ENCODE peak calls at places on chromosomes 3 and 15, in six cellular contexts. P is epithelial cell of prostate, R is kidney, L is GM23248, O is DMS 273 treated with DMSO at 0.1 percent for 48 hours, T is amygdala. B is an unnamed sample.

GRCh38 chr3:128492353-128493220 is at the start of gene GATA2:
- DNase-seq in P (no peak), R (peak; percentile 79), L (peak; percentile 59), O (no peak), T (no peak), B (no peak)

GRCh38 chr3:99868438-99868723 is 50.7 kb downstream of the CMSS1 start:
- DNase-seq in P (no peak), R (no peak), L (peak; percentile 49), O (no peak), T (no peak), B (no peak)

GRCh38 chr3:157529751-157530150 is 26.5 kb upstream of the VEPH1 start:
- DNase-seq in P (no peak), R (no peak), L (no peak), O (no peak), T (no peak), B (no peak)

GRCh38 chr15:65286069-65286703 is 497 bp downstream of the PARP16 start:
- DNase-seq in P (no peak), R (peak; percentile 82), L (peak; percentile 61), O (no peak), T (no peak), B (peak; percentile 51)

GRCh38 chr3:45549961-45550360 is 44.6 kb upstream of the LIMD1 start:
- DNase-seq in P (no peak), R (no peak), L (no peak), O (no peak), T (no peak), B (peak; percentile 14)

GRCh38 chr3:194056731-194057415 is 79.1 kb upstream of the HES1 start:
- DNase-seq in P (no peak), R (no peak), L (no peak), O (no peak), T (no peak), B (no peak)

GRCh38 chr3:172224560-172225214 is 185.3 kb downstream of the FNDC3B start:
- DNase-seq in P (no peak), R (no peak), L (no peak), O (no peak), T (no peak), B (no peak)

GRCh38 chr3:51686512-51687215 is 15.6 kb downstream of the TEX264 start:
- DNase-seq in P (no peak), R (peak; percentile 89), L (peak; percentile 59), O (no peak), T (no peak), B (peak; percentile 55)

GRCh38 chr3:127097516-127097915 is 95.4 kb upstream of the PRR23E start:
- DNase-seq in P (no peak), R (no peak), L (no peak), O (no peak), T (no peak), B (no peak)

GRCh38 chr15:81830520-81830919 is 215.3 kb downstream of the MEX3B start:
- DNase-seq in P (no peak), R (no peak), L (no peak), O (no peak), T (no peak), B (no peak)

GRCh38 chr3:56845505-56845904 is 43.8 kb upstream of the ARHGEF3 start:
- DNase-seq in P (no peak), R (no peak), L (peak; percentile 47), O (no peak), T (no peak), B (no peak)

GRCh38 chr3:126356373-126357298 is 572 bp downstream of the KLF15 start:
- DNase-seq in P (no peak), R (peak; percentile 84), L (peak; percentile 49), O (no peak), T (peak; percentile 66), B (no peak)

GRCh38 chr3:7682822-7683229 is 818.8 kb upstream of the LMCD1 start:
- DNase-seq in P (peak; percentile 31), R (no peak), L (peak; percentile 85), O (no peak), T (no peak), B (no peak)

GRCh38 chr15:59349715-59350420 is 22.8 kb downstream of the MYO1E start:
- DNase-seq in P (peak; percentile 94), R (no peak), L (peak; percentile 96), O (no peak), T (no peak), B (no peak)

GRCh38 chr15:31852933-31853332 is 177.4 kb upstream of the CHRNA7 start:
- DNase-seq in P (no peak), R (no peak), L (no peak), O (no peak), T (no peak), B (no peak)

GRCh38 chr15:66923438-66923881 is 141.9 kb upstream of the SMAD3 start:
- DNase-seq in P (no peak), R (no peak), L (peak; percentile 20), O (no peak), T (no peak), B (peak; percentile 40)

GRCh38 chr15:89857673-89858072 is 36.1 kb downstream of the AP3S2 start:
- DNase-seq in P (no peak), R (no peak), L (no peak), O (no peak), T (no peak), B (no peak)

GRCh38 chr15:27844018-27844666 is 255.0 kb downstream of the OCA2 start:
- DNase-seq in P (peak; percentile 44), R (no peak), L (peak; percentile 92), O (no peak), T (no peak), B (no peak)

GRCh38 chr3:147046916-147047315 is 359.4 kb downstream of the ZIC4 start:
- DNase-seq in P (no peak), R (no peak), L (no peak), O (no peak), T (no peak), B (no peak)

GRCh38 chr3:196889844-196890243 is 22.1 kb downstream of the SENP5 start:
- DNase-seq in P (no peak), R (no peak), L (no peak), O (no peak), T (no peak), B (no peak)

GRCh38 chr15:73317651-73318462 is 50.9 kb downstream of the HCN4 start:
- DNase-seq in P (no peak), R (peak; percentile 38), L (no peak), O (no peak), T (no peak), B (no peak)

GRCh38 chr3:184284696-184285095 is 8.9 kb downstream of the ECE2 start:
- DNase-seq in P (no peak), R (no peak), L (peak; percentile 79), O (peak; percentile 85), T (peak; percentile 38), B (peak; percentile 34)

GRCh38 chr3:170142373-170142772 is 39.2 kb downstream of the PHC3 start:
- DNase-seq in P (no peak), R (no peak), L (no peak), O (no peak), T (no peak), B (no peak)

GRCh38 chr15:33008284-33009011 is 186.1 kb downstream of the FMN1 start:
- DNase-seq in P (no peak), R (no peak), L (peak; percentile 66), O (no peak), T (no peak), B (no peak)

GRCh38 chr15:84973492-84974460 is 7.9 kb upstream of the PDE8A start:
- DNase-seq in P (no peak), R (no peak), L (peak; percentile 19), O (no peak), T (no peak), B (no peak)

GRCh38 chr3:33592999-33593398 is 125.1 kb downstream of the CLASP2 start:
- DNase-seq in P (no peak), R (no peak), L (no peak), O (no peak), T (no peak), B (no peak)

B was measured in stomach.